ENCODE peak calls at places on chromosomes 5 and 9, in five cellular contexts. One of them, this sample, is unnamed.

GRCh38 chr5:38341641-38342040 is 83.3 kb downstream of the EGFLAM start:
- DNase-seq in A549: no peak
- DNase-seq in PC-3: no peak
- DNase-seq in GM23338: no peak
- DNase-seq in CD8-positive, alpha-beta T cell: no peak
- DNase-seq in this sample: no peak

GRCh38 chr5:135242496-135243193 is 156.4 kb downstream of the MACROH2A1 start:
- DNase-seq in A549: no peak
- DNase-seq in PC-3: no peak
- DNase-seq in GM23338: no peak
- DNase-seq in CD8-positive, alpha-beta T cell: no peak
- DNase-seq in this sample: no peak

GRCh38 chr5:44974813-44975212 is 166.1 kb downstream of the MRPS30 start:
- DNase-seq in A549: no peak
- DNase-seq in PC-3: no peak
- DNase-seq in GM23338: no peak
- DNase-seq in CD8-positive, alpha-beta T cell: no peak
- DNase-seq in this sample: no peak

GRCh38 chr5:135890867-135891266 is 4.8 kb downstream of the IL9 start:
- DNase-seq in A549: no peak
- DNase-seq in PC-3: no peak
- DNase-seq in GM23338: no peak
- DNase-seq in CD8-positive, alpha-beta T cell: no peak
- DNase-seq in this sample: no peak

GRCh38 chr5:128227984-128228383 is 144.4 kb downstream of the SLC12A2 start:
- DNase-seq in A549: peak; percentile 12
- DNase-seq in PC-3: peak; percentile 97
- DNase-seq in GM23338: no peak
- DNase-seq in CD8-positive, alpha-beta T cell: no peak
- DNase-seq in this sample: no peak

GRCh38 chr9:134323741-134324358 is 2.4 kb upstream of the RXRA start:
- DNase-seq in A549: no peak
- DNase-seq in PC-3: no peak
- DNase-seq in GM23338: no peak
- DNase-seq in CD8-positive, alpha-beta T cell: no peak
- DNase-seq in this sample: peak; percentile 59

GRCh38 chr5:16934669-16935068 is 1.4 kb downstream of the MYO10 start:
- DNase-seq in A549: no peak
- DNase-seq in PC-3: peak; percentile 68
- DNase-seq in GM23338: peak; percentile 17
- DNase-seq in CD8-positive, alpha-beta T cell: no peak
- DNase-seq in this sample: no peak

GRCh38 chr5:88675159-88675757 is 207.7 kb downstream of the MEF2C start:
- DNase-seq in A549: no peak
- DNase-seq in PC-3: no peak
- DNase-seq in GM23338: no peak
- DNase-seq in CD8-positive, alpha-beta T cell: no peak
- DNase-seq in this sample: no peak

GRCh38 chr5:85990998-85991397 is 626.7 kb upstream of the COX7C start:
- DNase-seq in A549: peak; percentile 1
- DNase-seq in PC-3: no peak
- DNase-seq in GM23338: peak; percentile 13
- DNase-seq in CD8-positive, alpha-beta T cell: no peak
- DNase-seq in this sample: peak; percentile 34

GRCh38 chr5:170132642-170133448 is 27.1 kb downstream of the FOXI1 start:
- DNase-seq in A549: peak; percentile 9
- DNase-seq in PC-3: peak; percentile 49
- DNase-seq in GM23338: no peak
- DNase-seq in CD8-positive, alpha-beta T cell: no peak
- DNase-seq in this sample: no peak

GRCh38 chr5:172144291-172144815 is 43.7 kb downstream of the STK10 start:
- DNase-seq in A549: no peak
- DNase-seq in PC-3: no peak
- DNase-seq in GM23338: no peak
- DNase-seq in CD8-positive, alpha-beta T cell: no peak
- DNase-seq in this sample: peak; percentile 82

GRCh38 chr5:123089971-123090640 is 1.1 kb downstream of the PRDM6 start:
- DNase-seq in A549: peak; percentile 16
- DNase-seq in PC-3: no peak
- DNase-seq in GM23338: peak; percentile 71
- DNase-seq in CD8-positive, alpha-beta T cell: no peak
- DNase-seq in this sample: peak; percentile 61

GRCh38 chr9:20941177-20941690 is 90.2 kb downstream of the HACD4 start:
- DNase-seq in A549: peak; percentile 71
- DNase-seq in PC-3: peak; percentile 79
- DNase-seq in GM23338: peak; percentile 98
- DNase-seq in CD8-positive, alpha-beta T cell: peak; percentile 59
- DNase-seq in this sample: peak; percentile 82

GRCh38 chr5:9350301-9350797 is 195.5 kb downstream of the SEMA5A start:
- DNase-seq in A549: no peak
- DNase-seq in PC-3: peak; percentile 52
- DNase-seq in GM23338: no peak
- DNase-seq in CD8-positive, alpha-beta T cell: no peak
- DNase-seq in this sample: no peak

GRCh38 chr5:133930061-133930823 is 38.2 kb downstream of the C5orf15 start:
- DNase-seq in A549: no peak
- DNase-seq in PC-3: no peak
- DNase-seq in GM23338: no peak
- DNase-seq in CD8-positive, alpha-beta T cell: peak; percentile 52
- DNase-seq in this sample: no peak

GRCh38 chr9:135294826-135295225 is 184.8 kb upstream of the PPP1R26 start:
- DNase-seq in A549: peak; percentile 33
- DNase-seq in PC-3: peak; percentile 31
- DNase-seq in GM23338: no peak
- DNase-seq in CD8-positive, alpha-beta T cell: no peak
- DNase-seq in this sample: no peak

GRCh38 chr5:891837-892389 is 688 bp downstream of the BRD9 start:
- DNase-seq in A549: no peak
- DNase-seq in PC-3: peak; percentile 7
- DNase-seq in GM23338: no peak
- DNase-seq in CD8-positive, alpha-beta T cell: no peak
- DNase-seq in this sample: peak; percentile 7

GRCh38 chr5:140295414-140295813 is 7.5 kb downstream of the PFDN1 start:
- DNase-seq in A549: peak; percentile 61
- DNase-seq in PC-3: peak; percentile 96
- DNase-seq in GM23338: no peak
- DNase-seq in CD8-positive, alpha-beta T cell: peak; percentile 25
- DNase-seq in this sample: peak; percentile 57

GRCh38 chr5:33148076-33148501 is 292.7 kb upstream of the TARS1 start:
- DNase-seq in A549: peak; percentile 81
- DNase-seq in PC-3: peak; percentile 93
- DNase-seq in GM23338: no peak
- DNase-seq in CD8-positive, alpha-beta T cell: no peak
- DNase-seq in this sample: no peak

GRCh38 chr9:24879591-24879990 is 333.9 kb upstream of the IZUMO3 start:
- DNase-seq in A549: no peak
- DNase-seq in PC-3: peak; percentile 41
- DNase-seq in GM23338: peak; percentile 8
- DNase-seq in CD8-positive, alpha-beta T cell: no peak
- DNase-seq in this sample: no peak

GRCh38 chr5:178453224-178453623 is 137.0 kb downstream of the COL23A1 start:
- DNase-seq in A549: no peak
- DNase-seq in PC-3: peak; percentile 46
- DNase-seq in GM23338: no peak
- DNase-seq in CD8-positive, alpha-beta T cell: no peak
- DNase-seq in this sample: no peak

GRCh38 chr9:114169029-114169939 is 13.9 kb downstream of the COL27A1 start:
- DNase-seq in A549: no peak
- DNase-seq in PC-3: no peak
- DNase-seq in GM23338: no peak
- DNase-seq in CD8-positive, alpha-beta T cell: no peak
- DNase-seq in this sample: no peak

GRCh38 chr5:158599132-158599531 is 500.6 kb downstream of the EBF1 start:
- DNase-seq in A549: no peak
- DNase-seq in PC-3: no peak
- DNase-seq in GM23338: no peak
- DNase-seq in CD8-positive, alpha-beta T cell: no peak
- DNase-seq in this sample: peak; percentile 71

GRCh38 chr5:128279345-128279744 is 195.8 kb downstream of the SLC12A2 start:
- DNase-seq in A549: no peak
- DNase-seq in PC-3: no peak
- DNase-seq in GM23338: no peak
- DNase-seq in CD8-positive, alpha-beta T cell: no peak
- DNase-seq in this sample: no peak

GRCh38 chr5:174990909-174991308 is 266.5 kb downstream of the MSX2 start:
- DNase-seq in A549: no peak
- DNase-seq in PC-3: no peak
- DNase-seq in GM23338: no peak
- DNase-seq in CD8-positive, alpha-beta T cell: no peak
- DNase-seq in this sample: no peak

GRCh38 chr9:127912296-127912695 is 4.5 kb downstream of the ST6GALNAC4 start:
- DNase-seq in A549: no peak
- DNase-seq in PC-3: no peak
- DNase-seq in GM23338: no peak
- DNase-seq in CD8-positive, alpha-beta T cell: no peak
- DNase-seq in this sample: no peak

GRCh38 chr9:127913682-127914081 is 3.2 kb downstream of the ST6GALNAC4 start:
- DNase-seq in A549: no peak
- DNase-seq in PC-3: no peak
- DNase-seq in GM23338: no peak
- DNase-seq in CD8-positive, alpha-beta T cell: no peak
- DNase-seq in this sample: no peak

GRCh38 chr9:127915325-127915752 is 1.5 kb downstream of the ST6GALNAC4 start:
- DNase-seq in A549: no peak
- DNase-seq in PC-3: no peak
- DNase-seq in GM23338: no peak
- DNase-seq in CD8-positive, alpha-beta T cell: no peak
- DNase-seq in this sample: no peak

GRCh38 chr9:127910613-127911205 is 6.1 kb downstream of the ST6GALNAC4 start:
- DNase-seq in A549: peak; percentile 64
- DNase-seq in PC-3: no peak
- DNase-seq in GM23338: peak; percentile 36
- DNase-seq in CD8-positive, alpha-beta T cell: no peak
- DNase-seq in this sample: peak; percentile 59

GRCh38 chr9:127912882-127913281 is 4.0 kb downstream of the ST6GALNAC4 start:
- DNase-seq in A549: peak; percentile 71
- DNase-seq in PC-3: peak; percentile 32
- DNase-seq in GM23338: no peak
- DNase-seq in CD8-positive, alpha-beta T cell: no peak
- DNase-seq in this sample: no peak
- H3K4me1 ChIP-seq in A549: peaks cover 36% of the 10 kb centered on the region
- H3K4me1 ChIP-seq in PC-3: peaks cover 16% of the 10 kb centered on the region
- H3K4me1 ChIP-seq in GM23338: peaks cover 8% of the 10 kb centered on the region
- H3K4me1 ChIP-seq in CD8-positive, alpha-beta T cell: peaks cover 25% of the 10 kb centered on the region
- H3K4me1 ChIP-seq in this sample: no peaks in the 10 kb centered on the region

GRCh38 chr9:6884101-6884500 is 126.3 kb downstream of the KDM4C start:
- DNase-seq in A549: no peak
- DNase-seq in PC-3: no peak
- DNase-seq in GM23338: no peak
- DNase-seq in CD8-positive, alpha-beta T cell: no peak
- DNase-seq in this sample: no peak
- H3K4me3 ChIP-seq in A549: no peak overlapping the region
- H3K4me3 ChIP-seq in PC-3: no peak overlapping the region
- H3K4me3 ChIP-seq in GM23338: no peak overlapping the region
- H3K4me3 ChIP-seq in CD8-positive, alpha-beta T cell: no peak overlapping the region
- H3K4me3 ChIP-seq in this sample: no peak overlapping the region

GRCh38 chr9:126389958-126390357 is 63.3 kb downstream of the MVB12B start:
- DNase-seq in A549: no peak
- DNase-seq in PC-3: no peak
- DNase-seq in GM23338: no peak
- DNase-seq in CD8-positive, alpha-beta T cell: no peak
- DNase-seq in this sample: no peak
- H3K4me1 ChIP-seq in A549: peaks cover 2% of the 10 kb centered on the region
- H3K4me1 ChIP-seq in PC-3: peaks cover 31% of the 10 kb centered on the region
- H3K4me1 ChIP-seq in GM23338: peaks cover 10% of the 10 kb centered on the region
- H3K4me1 ChIP-seq in CD8-positive, alpha-beta T cell: no peaks in the 10 kb centered on the region
- H3K4me1 ChIP-seq in this sample: no peaks in the 10 kb centered on the region

DNA sequence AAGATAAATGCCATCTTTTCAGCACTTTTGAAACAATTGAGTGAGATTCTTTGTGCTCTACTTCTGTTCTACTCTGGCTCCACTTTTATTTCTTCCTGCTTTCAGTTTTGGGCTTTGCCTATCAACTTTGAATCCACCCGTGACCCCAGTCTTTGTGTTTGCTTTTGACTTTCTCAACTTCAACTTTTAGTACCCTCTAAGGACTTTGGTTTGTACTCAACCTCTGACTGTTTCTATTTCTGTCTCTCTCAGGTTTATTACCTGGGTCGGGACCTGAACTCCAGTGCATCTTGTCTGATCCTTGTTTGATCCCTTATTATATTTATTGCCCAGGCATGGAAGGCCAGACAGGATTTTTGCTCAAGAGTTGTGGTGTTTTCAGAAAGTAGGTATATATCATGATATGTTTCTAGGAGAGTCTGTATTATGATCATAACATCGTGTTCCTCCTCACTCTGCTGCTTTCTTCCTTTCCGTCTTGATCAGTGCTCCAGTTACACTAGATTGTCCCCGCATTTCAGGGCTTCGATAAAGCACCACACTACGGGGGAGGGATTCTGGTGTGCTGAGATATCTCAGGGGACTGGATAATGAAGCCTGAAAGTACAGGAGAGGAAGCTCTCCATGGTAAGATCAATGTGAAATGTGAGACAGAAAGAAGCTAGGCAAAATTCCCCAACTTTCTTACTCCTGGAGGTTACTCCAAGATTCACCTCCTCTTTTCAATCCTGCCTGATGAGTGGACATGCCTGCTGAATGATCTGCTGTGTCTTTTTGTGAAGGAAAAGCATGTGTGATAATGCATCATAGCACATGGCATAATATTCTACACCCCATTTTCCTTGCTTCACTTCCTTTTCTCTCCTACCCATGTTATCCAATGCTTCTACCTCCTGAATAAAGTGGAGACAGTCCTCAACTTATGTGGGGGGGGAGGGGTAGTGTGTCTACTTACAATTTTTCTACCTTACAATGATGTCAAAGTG is 155.5 kb upstream of the GRIN3A start:
- DNase-seq in A549: no peak
- DNase-seq in PC-3: no peak
- DNase-seq in GM23338: no peak
- DNase-seq in CD8-positive, alpha-beta T cell: no peak
- DNase-seq in this sample: no peak
- H3K4me3 ChIP-seq in A549: no peak overlapping the region
- H3K4me3 ChIP-seq in PC-3: no peak overlapping the region
- H3K4me3 ChIP-seq in GM23338: no peak overlapping the region
- H3K4me3 ChIP-seq in CD8-positive, alpha-beta T cell: no peak overlapping the region
- H3K4me3 ChIP-seq in this sample: no peak overlapping the region

DNA sequence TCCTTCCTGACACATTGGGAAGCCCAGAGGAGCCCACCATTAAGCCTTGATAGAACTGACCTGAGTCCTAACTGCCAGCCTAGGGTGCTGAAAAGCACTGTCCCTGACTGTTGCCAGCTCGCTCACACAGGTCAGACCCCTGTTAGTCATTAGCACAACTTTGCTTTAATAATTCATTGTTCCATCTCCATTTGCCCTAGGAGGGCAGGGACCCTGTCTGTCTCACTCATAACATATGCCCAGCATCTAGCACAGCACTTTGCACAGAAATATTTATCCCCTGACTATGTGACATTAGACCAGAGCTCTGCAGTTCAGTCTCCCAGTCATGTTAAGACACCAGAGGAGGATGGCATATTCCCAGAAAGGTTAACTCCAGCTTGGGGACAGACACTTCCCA is 61.8 kb upstream of the STXBP1 start:
- DNase-seq in A549: no peak
- DNase-seq in PC-3: no peak
- DNase-seq in GM23338: no peak
- DNase-seq in CD8-positive, alpha-beta T cell: no peak
- DNase-seq in this sample: no peak
- H3K4me1 ChIP-seq in A549: peaks cover 78% of the 10 kb centered on the region
- H3K4me1 ChIP-seq in PC-3: peaks cover 24% of the 10 kb centered on the region
- H3K4me1 ChIP-seq in GM23338: peaks cover 10% of the 10 kb centered on the region
- H3K4me1 ChIP-seq in CD8-positive, alpha-beta T cell: peaks cover 5% of the 10 kb centered on the region
- H3K4me1 ChIP-seq in this sample: peaks cover 3% of the 10 kb centered on the region

This sample was measured in mesendoderm.